ENCODE peak calls at places on chromosomes 4 and X, in five cellular contexts. One of them, this sample, is unnamed.

GRCh38 chr4:182074139-182074538 is 169.1 kb upstream of the TENM3 start:
- DNase-seq in uterus: no peak
- DNase-seq in right atrium auricular region: no peak
- DNase-seq in left ventricle myocardium inferior: no peak
- DNase-seq in tibial nerve: no peak
- DNase-seq in this sample: no peak

GRCh38 chr4:175054980-175055379 is 136.8 kb downstream of the ADAM29 start:
- DNase-seq in uterus: no peak
- DNase-seq in right atrium auricular region: no peak
- DNase-seq in left ventricle myocardium inferior: no peak
- DNase-seq in tibial nerve: no peak
- DNase-seq in this sample: no peak

GRCh38 chr4:53595204-53595603 is 3.9 kb upstream of the LNX1 start:
- DNase-seq in uterus: no peak
- DNase-seq in right atrium auricular region: no peak
- DNase-seq in left ventricle myocardium inferior: no peak
- DNase-seq in tibial nerve: no peak
- DNase-seq in this sample: no peak

GRCh38 chr4:169079942-169080827 is 70.1 kb upstream of the CBR4 start:
- DNase-seq in uterus: peak; percentile 35
- DNase-seq in right atrium auricular region: peak; percentile 63
- DNase-seq in left ventricle myocardium inferior: peak; percentile 57
- DNase-seq in tibial nerve: peak; percentile 17
- DNase-seq in this sample: no peak

GRCh38 chr4:53790286-53790685 is 199.0 kb upstream of the LNX1 start:
- DNase-seq in uterus: no peak
- DNase-seq in right atrium auricular region: no peak
- DNase-seq in left ventricle myocardium inferior: no peak
- DNase-seq in tibial nerve: no peak
- DNase-seq in this sample: no peak

GRCh38 chr4:86233681-86234080 is 126.2 kb downstream of the MAPK10 start:
- DNase-seq in uterus: no peak
- DNase-seq in right atrium auricular region: no peak
- DNase-seq in left ventricle myocardium inferior: no peak
- DNase-seq in tibial nerve: no peak
- DNase-seq in this sample: no peak

GRCh38 chr4:168183717-168184571 is 91.6 kb downstream of the ANXA10 start:
- DNase-seq in uterus: no peak
- DNase-seq in right atrium auricular region: no peak
- DNase-seq in left ventricle myocardium inferior: no peak
- DNase-seq in tibial nerve: no peak
- DNase-seq in this sample: no peak

GRCh38 chr4:37447886-37448285 is 203.3 kb downstream of the NWD2 start:
- DNase-seq in uterus: no peak
- DNase-seq in right atrium auricular region: no peak
- DNase-seq in left ventricle myocardium inferior: no peak
- DNase-seq in tibial nerve: no peak
- DNase-seq in this sample: no peak

GRCh38 chr4:183636923-183637322 is 22.1 kb downstream of the RWDD4 start:
- DNase-seq in uterus: no peak
- DNase-seq in right atrium auricular region: no peak
- DNase-seq in left ventricle myocardium inferior: no peak
- DNase-seq in tibial nerve: no peak
- DNase-seq in this sample: no peak

GRCh38 chr4:93394488-93395185 is 433.9 kb upstream of the ATOH1 start:
- DNase-seq in uterus: no peak
- DNase-seq in right atrium auricular region: no peak
- DNase-seq in left ventricle myocardium inferior: no peak
- DNase-seq in tibial nerve: no peak
- DNase-seq in this sample: no peak

GRCh38 chrX:7163146-7163677 is 15.3 kb upstream of the PUDP start:
- DNase-seq in uterus: no peak
- DNase-seq in right atrium auricular region: no peak
- DNase-seq in left ventricle myocardium inferior: no peak
- DNase-seq in tibial nerve: no peak
- DNase-seq in this sample: no peak

GRCh38 chrX:1355131-1355799 is 18.7 kb downstream of the IL3RA start:
- DNase-seq in uterus: no peak
- DNase-seq in right atrium auricular region: no peak
- DNase-seq in left ventricle myocardium inferior: no peak
- DNase-seq in tibial nerve: no peak
- DNase-seq in this sample: no peak

GRCh38 chrX:23656684-23657083 is 10.6 kb upstream of the PRDX4 start:
- DNase-seq in uterus: no peak
- DNase-seq in right atrium auricular region: no peak
- DNase-seq in left ventricle myocardium inferior: no peak
- DNase-seq in tibial nerve: no peak
- DNase-seq in this sample: no peak

GRCh38 chr4:136706942-136707341 is 825.4 kb downstream of the PCDH18 start:
- DNase-seq in uterus: no peak
- DNase-seq in right atrium auricular region: no peak
- DNase-seq in left ventricle myocardium inferior: no peak
- DNase-seq in tibial nerve: no peak
- DNase-seq in this sample: no peak

GRCh38 chrX:49840679-49841078 is 11.6 kb downstream of the PAGE4 start:
- DNase-seq in uterus: peak; percentile 30
- DNase-seq in right atrium auricular region: no peak
- DNase-seq in left ventricle myocardium inferior: peak; percentile 36
- DNase-seq in tibial nerve: no peak
- DNase-seq in this sample: no peak

GRCh38 chr4:24730256-24731001 is 64.9 kb upstream of the SOD3 start:
- DNase-seq in uterus: peak; percentile 52
- DNase-seq in right atrium auricular region: peak; percentile 85
- DNase-seq in left ventricle myocardium inferior: peak; percentile 59
- DNase-seq in tibial nerve: peak; percentile 26
- DNase-seq in this sample: no peak

GRCh38 chrX:129842510-129843208 is 1.0 kb downstream of the ZDHHC9 start:
- DNase-seq in uterus: peak; percentile 19
- DNase-seq in right atrium auricular region: no peak
- DNase-seq in left ventricle myocardium inferior: peak; percentile 18
- DNase-seq in tibial nerve: no peak
- DNase-seq in this sample: no peak

GRCh38 chr4:169254546-169254983 is 16.2 kb downstream of the SH3RF1 start:
- DNase-seq in uterus: no peak
- DNase-seq in right atrium auricular region: peak; percentile 66
- DNase-seq in left ventricle myocardium inferior: no peak
- DNase-seq in tibial nerve: no peak
- DNase-seq in this sample: no peak

GRCh38 chr4:149291463-149291862 is 524.2 kb downstream of the IQCM start:
- DNase-seq in uterus: no peak
- DNase-seq in right atrium auricular region: no peak
- DNase-seq in left ventricle myocardium inferior: peak; percentile 54
- DNase-seq in tibial nerve: no peak
- DNase-seq in this sample: no peak

GRCh38 chr4:120557372-120557771 is 365.2 kb downstream of the PRDM5 start:
- DNase-seq in uterus: no peak
- DNase-seq in right atrium auricular region: no peak
- DNase-seq in left ventricle myocardium inferior: no peak
- DNase-seq in tibial nerve: no peak
- DNase-seq in this sample: no peak

GRCh38 chrX:139815771-139816170 is 107.8 kb upstream of the MCF2 start:
- DNase-seq in uterus: no peak
- DNase-seq in right atrium auricular region: no peak
- DNase-seq in left ventricle myocardium inferior: no peak
- DNase-seq in tibial nerve: no peak
- DNase-seq in this sample: no peak

GRCh38 chr4:10502717-10503116 is 45.5 kb upstream of the ZNF518B start:
- DNase-seq in uterus: no peak
- DNase-seq in right atrium auricular region: no peak
- DNase-seq in left ventricle myocardium inferior: no peak
- DNase-seq in tibial nerve: no peak
- DNase-seq in this sample: no peak

GRCh38 chr4:153438916-153439756 is 27.0 kb upstream of the TMEM131L start:
- DNase-seq in uterus: no peak
- DNase-seq in right atrium auricular region: no peak
- DNase-seq in left ventricle myocardium inferior: no peak
- DNase-seq in tibial nerve: no peak
- DNase-seq in this sample: no peak

GRCh38 chrX:1448793-1449580 is 3.7 kb downstream of the ASMTL start:
- DNase-seq in uterus: no peak
- DNase-seq in right atrium auricular region: no peak
- DNase-seq in left ventricle myocardium inferior: no peak
- DNase-seq in tibial nerve: no peak
- DNase-seq in this sample: no peak

GRCh38 chr4:185128272-185129119 is 14.6 kb upstream of the SLC25A4 start:
- DNase-seq in uterus: peak; percentile 33
- DNase-seq in right atrium auricular region: no peak
- DNase-seq in left ventricle myocardium inferior: peak; percentile 26
- DNase-seq in tibial nerve: no peak
- DNase-seq in this sample: no peak

GRCh38 chrX:72306085-72306801 is 529 bp upstream of the CITED1 start:
- DNase-seq in uterus: no peak
- DNase-seq in right atrium auricular region: no peak
- DNase-seq in left ventricle myocardium inferior: no peak
- DNase-seq in tibial nerve: no peak
- DNase-seq in this sample: no peak

GRCh38 chr4:118981171-118981838 is 92.7 kb downstream of the SYNPO2 start:
- DNase-seq in uterus: no peak
- DNase-seq in right atrium auricular region: no peak
- DNase-seq in left ventricle myocardium inferior: no peak
- DNase-seq in tibial nerve: no peak
- DNase-seq in this sample: no peak

GRCh38 chrX:30950391-30950790 is 61.3 kb upstream of the TAB3 start:
- DNase-seq in uterus: no peak
- DNase-seq in right atrium auricular region: no peak
- DNase-seq in left ventricle myocardium inferior: no peak
- DNase-seq in tibial nerve: no peak
- DNase-seq in this sample: no peak

GRCh38 chrX:132837971-132838370 is 120.5 kb downstream of the HS6ST2 start:
- DNase-seq in uterus: no peak
- DNase-seq in right atrium auricular region: no peak
- DNase-seq in left ventricle myocardium inferior: no peak
- DNase-seq in tibial nerve: no peak
- DNase-seq in this sample: no peak

GRCh38 chr4:70601422-70602039 is 9.5 kb downstream of the AMBN start:
- DNase-seq in uterus: peak; percentile 35
- DNase-seq in right atrium auricular region: no peak
- DNase-seq in left ventricle myocardium inferior: no peak
- DNase-seq in tibial nerve: no peak
- DNase-seq in this sample: no peak

GRCh38 chr4:66906314-66906713 is 639.0 kb downstream of the CENPC start:
- DNase-seq in uterus: no peak
- DNase-seq in right atrium auricular region: no peak
- DNase-seq in left ventricle myocardium inferior: no peak
- DNase-seq in tibial nerve: no peak
- DNase-seq in this sample: no peak

GRCh38 chrX:135345328-135345645 is 36.0 kb downstream of the ETDC start:
- DNase-seq in uterus: peak; percentile 47
- DNase-seq in right atrium auricular region: no peak
- DNase-seq in left ventricle myocardium inferior: peak; percentile 45
- DNase-seq in tibial nerve: peak; percentile 29
- DNase-seq in this sample: no peak

GRCh38 chrX:111445485-111445884 is 33.5 kb upstream of the DCX start:
- DNase-seq in uterus: no peak
- DNase-seq in right atrium auricular region: no peak
- DNase-seq in left ventricle myocardium inferior: no peak
- DNase-seq in tibial nerve: no peak
- DNase-seq in this sample: no peak

GRCh38 chr4:41882622-41883347 is 52.4 kb upstream of the TMEM33 start:
- DNase-seq in uterus: no peak
- DNase-seq in right atrium auricular region: no peak
- DNase-seq in left ventricle myocardium inferior: no peak
- DNase-seq in tibial nerve: no peak
- DNase-seq in this sample: no peak

GRCh38 chrX:128458888-128459287 is 406.7 kb upstream of the ACTRT1 start:
- DNase-seq in uterus: no peak
- DNase-seq in right atrium auricular region: no peak
- DNase-seq in left ventricle myocardium inferior: no peak
- DNase-seq in tibial nerve: no peak
- DNase-seq in this sample: no peak

DNA sequence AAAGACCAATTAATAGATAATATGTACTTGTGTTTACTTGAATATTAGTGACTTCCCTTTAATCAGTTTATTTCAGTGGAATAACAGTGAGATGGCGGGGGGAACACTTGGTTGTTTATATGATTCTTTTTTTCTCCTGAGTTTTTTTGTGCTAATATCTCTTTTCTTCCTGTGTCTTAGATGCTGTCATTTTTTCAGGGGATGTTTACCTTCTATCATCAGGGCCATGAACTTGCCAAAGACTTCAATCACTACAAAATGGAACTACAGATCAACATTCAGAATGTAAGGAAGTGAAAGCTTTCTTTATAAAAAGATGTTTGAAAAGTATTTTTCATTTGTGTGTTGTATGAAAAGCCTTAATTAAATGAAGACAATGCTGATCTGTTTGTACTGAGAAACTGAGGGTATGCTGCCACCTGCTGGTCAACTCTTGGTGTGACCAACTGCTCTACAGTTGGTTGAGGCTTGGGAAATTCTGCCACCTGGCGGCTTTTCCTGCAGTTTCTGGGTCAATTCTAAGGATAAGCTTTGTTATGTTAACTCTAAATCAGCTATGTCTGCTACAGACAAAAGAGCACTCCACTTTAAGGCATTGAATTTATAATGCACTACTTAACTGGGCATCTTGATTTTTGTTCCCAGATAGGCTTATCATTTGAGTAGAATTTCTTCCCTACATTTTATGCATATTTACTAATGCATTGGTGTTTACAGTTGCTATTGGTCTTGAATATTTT is 134.8 kb downstream of the ARHGAP10 start:
- DNase-seq in uterus: peak; percentile 92
- DNase-seq in right atrium auricular region: peak; percentile 96
- DNase-seq in left ventricle myocardium inferior: peak; percentile 89
- DNase-seq in tibial nerve: peak; percentile 96
- DNase-seq in this sample: peak; percentile 26
- H3K27ac ChIP-seq in uterus: no peak overlapping the region
- H3K27ac ChIP-seq in right atrium auricular region: peak overlapping the region; percentile 45
- H3K27ac ChIP-seq in left ventricle myocardium inferior: peak overlapping the region; percentile 59
- H3K27ac ChIP-seq in tibial nerve: peak overlapping the region; percentile 76
- H3K27ac ChIP-seq in this sample: peak overlapping the region; percentile 78

GRCh38 chr4:71772592-71772991 is 11.3 kb downstream of the GC start:
- DNase-seq in uterus: no peak
- DNase-seq in right atrium auricular region: no peak
- DNase-seq in left ventricle myocardium inferior: no peak
- DNase-seq in tibial nerve: no peak
- DNase-seq in this sample: no peak
- TF ChIP-seq CTCF in uterus: no peak
- TF ChIP-seq CTCF in right atrium auricular region: no peak
- TF ChIP-seq CTCF in left ventricle myocardium inferior: peak; percentile 37
- TF ChIP-seq CTCF in tibial nerve: no peak
- TF ChIP-seq CTCF in this sample: no peak

DNA sequence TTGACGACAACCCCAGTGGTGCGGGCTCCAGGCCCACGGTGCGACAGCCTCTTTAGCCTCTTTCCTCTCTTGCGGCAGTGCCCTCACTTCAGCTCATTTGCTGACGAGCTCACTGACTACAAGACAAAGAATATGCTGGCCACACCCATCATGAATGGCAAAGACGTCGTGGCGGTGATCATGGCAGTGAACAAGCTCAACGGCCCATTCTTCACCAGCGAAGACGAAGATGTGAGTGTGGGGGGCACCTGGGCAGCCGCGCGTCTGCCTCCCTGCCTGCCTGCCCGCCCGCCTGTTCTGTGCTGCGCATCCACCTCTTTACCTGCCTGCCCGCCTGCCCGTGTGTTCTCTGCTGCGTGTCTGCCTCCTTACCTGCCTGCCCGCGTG is 9.2 kb downstream of the PDE6B start:
- DNase-seq in uterus: no peak
- DNase-seq in right atrium auricular region: no peak
- DNase-seq in left ventricle myocardium inferior: no peak
- DNase-seq in tibial nerve: no peak
- DNase-seq in this sample: no peak
- H3K9me3 ChIP-seq in uterus: no peaks in the 10 kb centered on the region
- H3K9me3 ChIP-seq in right atrium auricular region: no peaks in the 10 kb centered on the region
- H3K9me3 ChIP-seq in left ventricle myocardium inferior: peaks cover 12% of the 10 kb centered on the region
- H3K9me3 ChIP-seq in tibial nerve: peaks cover 35% of the 10 kb centered on the region
- H3K9me3 ChIP-seq in this sample: no peaks in the 10 kb centered on the region

GRCh38 chrX:120301497-120301896 is 9.8 kb downstream of the TMEM255A start:
- DNase-seq in uterus: no peak
- DNase-seq in right atrium auricular region: no peak
- DNase-seq in left ventricle myocardium inferior: no peak
- DNase-seq in tibial nerve: no peak
- DNase-seq in this sample: no peak
- H3K27ac ChIP-seq in uterus: no peak overlapping the region
- H3K27ac ChIP-seq in right atrium auricular region: no peak overlapping the region
- H3K27ac ChIP-seq in left ventricle myocardium inferior: no peak overlapping the region
- H3K27ac ChIP-seq in tibial nerve: no peak overlapping the region
- H3K27ac ChIP-seq in this sample: no peak overlapping the region